ENCODE peak calls at places on chromosomes 6 and 20, in seven cellular contexts. S is HepG2, L is K562, P is upper lobe of left lung, W is GM12878, C is ovary, E is A549. D is an unnamed sample.

GRCh38 chr6:43095939-43096338 is 19.8 kb downstream of the PTK7 start:
- DNase-seq in W (no peak), S (no peak), L (peak), C (no peak), E (no peak), P (no peak), D (no peak)

GRCh38 chr6:159400806-159401205 is 231.6 kb downstream of the FNDC1 start:
- DNase-seq in E (no peak), W (no peak), S (no peak), P (no peak), L (no peak), C (no peak), D (no peak)

GRCh38 chr6:53054532-53054931 is 10.7 kb upstream of the FBXO9 start:
- DNase-seq in S (peak), P (no peak), C (no peak), E (no peak), L (no peak), W (no peak), D (no peak)

GRCh38 chr6:170188571-170189001 is 102.3 kb downstream of the DLL1 start:
- DNase-seq in L (no peak), W (no peak), S (no peak), E (no peak), P (no peak), C (no peak), D (no peak)

GRCh38 chr6:156715839-156716238 is 61.3 kb upstream of the ARID1B start:
- DNase-seq in P (no peak), W (no peak), E (no peak), C (no peak), S (no peak), L (no peak), D (no peak)

GRCh38 chr6:84763397-84764331 is 734 bp downstream of the TBX18 start:
- DNase-seq in E (peak), C (peak), S (no peak), L (peak), W (no peak), P (no peak), D (no peak)

GRCh38 chr6:163366288-163366687 is 48.2 kb upstream of the QKI start:
- DNase-seq in L (no peak), E (no peak), S (no peak), P (no peak), W (no peak), C (no peak), D (no peak)

GRCh38 chr6:31171931-31172882 is 1.7 kb upstream of the POU5F1 start:
- DNase-seq in E (no peak), P (no peak), S (no peak), C (no peak), L (no peak), W (no peak), D (no peak)

GRCh38 chr20:40323411-40323810 is 365.6 kb downstream of the MAFB start:
- DNase-seq in C (no peak), P (peak), W (no peak), E (no peak), S (no peak), L (no peak), D (no peak)

GRCh38 chr20:4508773-4509172 is 212.9 kb upstream of the PRND start:
- DNase-seq in E (no peak), P (no peak), L (no peak), C (no peak), W (no peak), S (no peak), D (no peak)

GRCh38 chr6:4017847-4018193 is 61.1 kb downstream of the FAM217A start:
- DNase-seq in W (no peak), E (peak), S (peak), P (no peak), C (no peak), L (peak), D (no peak)

GRCh38 chr20:38435555-38435939 is 419 bp upstream of the SNHG17 start:
- DNase-seq in P (no peak), L (no peak), E (no peak), W (no peak), S (no peak), C (no peak), D (no peak)

GRCh38 chr6:101290346-101290745 is 103.2 kb upstream of the GRIK2 start:
- DNase-seq in S (no peak), W (no peak), L (no peak), C (no peak), E (no peak), P (no peak), D (no peak)

GRCh38 chr6:79031821-79032590 is 46.0 kb downstream of the PHIP start:
- DNase-seq in P (no peak), L (no peak), W (no peak), E (no peak), S (no peak), C (no peak), D (no peak)

GRCh38 chr20:62027116-62027515 is 38.6 kb downstream of the TAF4 start:
- DNase-seq in E (no peak), C (no peak), P (no peak), S (no peak), W (no peak), L (no peak), D (no peak)

GRCh38 chr6:82197784-82198183 is 49.8 kb downstream of the IBTK start:
- DNase-seq in P (no peak), E (no peak), C (no peak), L (no peak), W (no peak), S (no peak), D (no peak)

GRCh38 chr6:134619789-134620188 is 301.9 kb upstream of the SGK1 start:
- DNase-seq in P (peak), W (no peak), C (no peak), L (no peak), S (no peak), E (no peak), D (no peak)

GRCh38 chr6:52177961-52178360 is 8.2 kb upstream of the IL17A start:
- DNase-seq in E (no peak), C (no peak), S (no peak), W (no peak), P (no peak), L (no peak), D (no peak)

GRCh38 chr6:36252005-36252404 is 17.9 kb upstream of the PNPLA1 start:
- DNase-seq in W (no peak), C (no peak), S (no peak), L (no peak), E (no peak), P (no peak), D (no peak)

GRCh38 chr20:41309817-41310216 is 7.7 kb downstream of the ZHX3 start:
- DNase-seq in S (no peak), E (no peak), W (no peak), C (no peak), P (no peak), L (no peak), D (no peak)

GRCh38 chr6:112802154-112802553 is 455.0 kb downstream of the RFPL4B start:
- DNase-seq in W (no peak), P (no peak), L (no peak), S (no peak), C (no peak), E (no peak), D (no peak)

GRCh38 chr6:137093183-137094069 is 48.7 kb upstream of the IL20RA start:
- DNase-seq in P (no peak), S (no peak), C (no peak), W (no peak), E (no peak), L (no peak), D (no peak)

GRCh38 chr20:35698298-35699126 is 640 bp downstream of the NFS1 start:
- DNase-seq in L (peak), E (no peak), S (no peak), W (no peak), P (peak), C (no peak), D (no peak)

GRCh38 chr6:95577317-95578105 is at the start of gene MANEA:
- DNase-seq in W (peak), C (peak), L (peak), P (peak), E (peak), S (peak), D (peak)
- TF ChIP-seq POLR2A in W (peak), C (peak), L (peak), P (peak), E (peak), S (peak), D (peak)

GRCh38 chr6:105650367-105650766 is 247.5 kb upstream of the PREP start:
- DNase-seq in E (no peak), S (no peak), C (no peak), P (no peak), L (no peak), W (no peak), D (no peak)

GRCh38 chr6:105649192-105649591 is 246.3 kb upstream of the PREP start:
- DNase-seq in S (no peak), P (no peak), C (no peak), E (no peak), W (no peak), L (no peak), D (no peak)

GRCh38 chr6:105645958-105646357 is 243.1 kb upstream of the PREP start:
- DNase-seq in L (no peak), S (no peak), E (no peak), C (no peak), W (no peak), P (no peak), D (no peak)

GRCh38 chr6:105646391-105646867 is 243.5 kb upstream of the PREP start:
- DNase-seq in C (no peak), S (no peak), L (no peak), W (peak), E (no peak), P (no peak), D (no peak)

GRCh38 chr6:105648276-105648675 is 245.4 kb upstream of the PREP start:
- DNase-seq in E (no peak), W (no peak), L (no peak), S (no peak), C (no peak), P (no peak), D (no peak)
- TF ChIP-seq EP300 in E (no peak), W (peak), L (no peak), S (no peak), C (no peak), P (no peak), D (no peak)

GRCh38 chr20:49916146-49917002 is 1.0 kb upstream of the SPATA2 start:
- DNase-seq in W (no peak), P (no peak), S (peak), C (no peak), E (peak), L (peak), D (peak)

GRCh38 chr20:49914310-49915117 is 815 bp downstream of the SPATA2 start:
- DNase-seq in S (no peak), P (no peak), L (peak), E (no peak), C (no peak), W (no peak), D (no peak)

GRCh38 chr20:49915118-49915379 is 280 bp downstream of the SPATA2 start:
- DNase-seq in C (no peak), S (no peak), E (no peak), P (no peak), L (no peak), W (no peak), D (no peak)

GRCh38 chr20:49913399-49914047 is 1.8 kb downstream of the SPATA2 start:
- DNase-seq in C (no peak), P (no peak), L (no peak), W (no peak), S (no peak), E (no peak), D (no peak)

GRCh38 chr20:49915380-49916145 is at the start of gene SPATA2:
- DNase-seq in C (peak), P (peak), L (peak), S (peak), E (peak), W (peak), D (peak)
- TF ChIP-seq POLR2A in C (peak), P (peak), L (peak), S (peak), E (peak), W (peak), D (peak)

GRCh38 chr6:63935732-63936131 is 300.1 kb downstream of the PHF3 start:
- DNase-seq in C (no peak), S (no peak), P (no peak), W (no peak), L (no peak), E (no peak), D (no peak)
- TF ChIP-seq EP300 in C (no peak), S (no peak), P (no peak), W (no peak), L (no peak), E (no peak), D (no peak)

DNA sequence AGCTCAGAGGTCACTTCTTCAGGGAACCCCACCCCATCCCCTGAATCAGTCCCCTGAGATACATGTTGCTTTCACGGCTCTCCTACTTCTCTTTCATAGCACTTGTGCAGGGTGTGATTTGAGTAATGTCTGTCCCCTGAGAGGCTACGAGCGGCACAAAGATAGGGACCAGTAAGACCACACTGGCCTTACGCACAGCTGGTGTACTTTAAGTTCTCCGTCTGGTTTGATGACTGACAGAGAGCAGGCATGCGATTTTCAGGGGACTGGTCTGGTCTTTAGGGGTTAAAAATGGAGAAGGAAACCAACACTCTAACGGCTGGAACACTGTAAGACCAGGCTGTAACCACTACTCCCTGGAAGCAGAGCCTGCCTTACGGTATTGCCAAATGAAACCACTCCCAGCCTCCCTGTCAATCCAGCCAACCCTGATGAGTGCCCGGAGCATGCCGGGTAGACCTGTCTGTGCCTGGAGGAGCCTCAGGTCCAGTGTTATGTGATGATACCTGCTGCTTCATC is 47.1 kb downstream of the ELMO2 start:
- DNase-seq in L (no peak), E (no peak), C (no peak), S (no peak), W (peak), P (no peak), D (no peak)
- TF ChIP-seq POLR2A in L (no peak), E (no peak), C (no peak), S (no peak), W (peak), P (no peak), D (no peak)

DNA sequence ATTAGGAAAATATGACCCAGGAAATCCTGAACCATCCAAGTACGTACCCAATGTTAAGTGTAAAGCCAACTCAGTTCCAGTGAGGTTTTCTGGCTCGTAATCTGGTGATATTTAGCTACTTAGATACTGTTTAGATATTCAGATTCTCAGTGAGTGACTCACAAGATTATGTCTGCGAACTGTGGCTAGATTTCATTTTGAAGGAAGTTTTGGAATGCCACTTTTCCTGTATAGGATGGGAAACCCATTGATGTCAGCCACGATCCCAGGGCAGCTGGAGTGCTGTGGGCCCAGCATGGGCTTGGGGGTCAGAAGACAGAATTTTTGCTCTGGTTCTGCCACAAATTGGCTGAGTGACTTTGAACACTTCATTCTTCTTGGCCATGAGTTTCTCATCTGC is 76.3 kb downstream of the TMEM170B start:
- DNase-seq in S (no peak), C (no peak), E (peak), W (no peak), P (no peak), L (no peak), D (no peak)
- TF ChIP-seq EP300 in S (no peak), C (no peak), E (no peak), W (no peak), P (no peak), L (no peak), D (no peak)

DNA sequence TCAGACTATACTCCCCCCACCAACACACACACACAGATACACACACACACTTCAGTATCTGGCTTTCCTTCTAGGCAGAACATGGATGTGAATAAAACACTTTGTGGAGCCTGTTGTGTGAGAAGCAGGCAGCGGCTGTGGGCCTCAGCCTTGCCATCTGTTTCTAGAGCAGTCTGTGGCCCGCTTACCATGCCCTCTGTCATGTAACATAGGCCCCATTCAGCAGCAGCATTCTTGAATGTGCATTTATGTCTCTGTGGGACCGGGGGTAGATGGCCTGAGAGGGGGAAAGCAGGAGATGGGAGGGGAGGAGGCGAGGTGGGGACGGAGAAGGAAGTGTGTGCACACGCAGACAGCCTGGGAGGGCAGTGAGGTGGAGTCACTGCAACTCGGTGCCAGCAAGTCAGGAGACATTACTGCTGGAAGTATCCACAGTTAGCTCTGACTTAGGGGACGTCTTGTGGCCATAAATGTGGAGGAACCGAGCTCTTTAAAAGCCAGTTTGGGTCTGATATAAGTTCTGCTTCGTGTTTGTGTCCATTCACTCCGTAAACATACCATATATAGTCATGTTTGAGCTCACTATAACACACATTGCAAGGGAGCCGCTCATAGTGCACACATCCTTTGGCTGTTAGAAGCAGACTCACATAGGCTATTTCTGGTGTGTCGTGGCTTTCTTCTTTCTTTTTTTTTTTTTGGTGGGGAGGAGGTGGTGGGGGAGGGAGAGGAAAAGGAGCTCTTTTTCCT is 38.5 kb downstream of the RREB1 start:
- DNase-seq in L (peak), C (peak), E (no peak), P (peak), S (peak), W (no peak), D (peak)
- TF ChIP-seq POLR2A in L (peak), C (no peak), E (no peak), P (no peak), S (no peak), W (peak), D (peak)

GRCh38 chr6:37409501-37409900 is 23.5 kb upstream of the CMTR1 start:
- DNase-seq in E (no peak), L (no peak), W (no peak), S (no peak), P (no peak), C (no peak), D (no peak)
- TF ChIP-seq EP300 in E (no peak), L (no peak), W (no peak), S (no peak), P (no peak), C (no peak), D (no peak)

GRCh38 chr6:150641398-150642139 is 41.9 kb downstream of the PLEKHG1 start:
- DNase-seq in E (no peak), L (no peak), S (no peak), W (no peak), C (no peak), P (no peak), D (no peak)
- TF ChIP-seq POLR2A in E (no peak), L (no peak), S (no peak), W (no peak), C (no peak), P (no peak), D (no peak)

GRCh38 chr6:26034901-26035300 is 52.3 kb upstream of the HFE start:
- DNase-seq in S (no peak), W (no peak), P (no peak), C (no peak), L (peak), E (no peak), D (no peak)

GRCh38 chr6:26031595-26032386 is 55.4 kb upstream of the HFE start:
- DNase-seq in S (peak), W (peak), P (peak), C (peak), E (peak), L (peak), D (peak)

GRCh38 chr6:26032387-26033131 is 54.7 kb upstream of the HFE start:
- DNase-seq in L (peak), E (peak), W (peak), C (peak), P (no peak), S (no peak), D (peak)

GRCh38 chr6:26033942-26034354 is 53.3 kb upstream of the HFE start:
- DNase-seq in P (no peak), W (no peak), L (peak), S (no peak), E (no peak), C (peak), D (no peak)

DNA sequence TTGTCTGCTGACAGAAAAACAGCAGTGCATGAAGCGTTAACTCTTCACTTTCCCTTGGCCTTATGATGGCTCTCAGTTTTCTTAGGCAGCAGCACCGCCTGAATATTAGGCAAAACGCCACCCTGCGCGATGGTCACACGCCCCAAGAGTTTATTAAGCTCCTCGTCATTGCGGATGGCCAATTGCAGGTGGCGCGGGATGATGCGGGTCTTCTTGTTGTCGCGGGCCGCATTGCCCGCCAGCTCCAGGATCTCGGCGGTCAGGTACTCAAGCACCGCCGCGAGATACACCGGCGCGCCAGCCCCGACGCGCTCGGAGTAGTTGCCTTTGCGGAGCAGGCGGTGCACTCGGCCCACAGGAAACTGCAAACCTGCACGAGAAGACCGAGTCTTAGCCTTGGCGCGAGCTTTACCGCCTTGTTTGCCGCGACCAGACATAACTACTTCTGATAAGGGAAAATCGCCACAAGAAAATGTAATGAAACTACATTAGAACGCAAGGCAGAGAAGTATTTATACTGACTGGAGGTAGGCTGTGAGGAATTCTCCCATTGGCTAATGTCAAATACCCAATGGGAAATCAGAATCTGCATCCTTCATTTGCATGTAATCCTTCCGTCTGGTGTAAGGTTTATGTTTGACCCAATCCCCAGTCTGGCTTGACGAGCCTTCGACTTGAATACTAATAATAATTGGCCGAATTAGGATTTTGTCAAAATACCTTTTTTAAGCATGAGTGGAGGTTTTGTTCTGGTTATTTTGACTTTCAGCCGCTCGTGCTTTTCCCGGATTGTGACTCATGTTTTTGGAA is 53.9 kb upstream of the HFE start:
- DNase-seq in W (peak), C (peak), P (peak), S (peak), L (peak), E (peak), D (peak)
- TF ChIP-seq EP300 in W (no peak), C (peak), P (peak), S (no peak), L (peak), E (no peak), D (no peak)